ENCODE peak calls at places on chromosome 11, in five cellular contexts. A is Karpas-422; R is aorta; C is gastrocnemius medialis; B is CD8-positive, alpha-beta T cell. Z is an unnamed sample.

GRCh38 chr11:15118431-15118830 is 3.7 kb downstream of the INSC start:
- DNase-seq in A (no peak), R (no peak), C (no peak), B (no peak), Z (no peak)

GRCh38 chr11:30316237-30316636 is 6.7 kb upstream of the ARL14EP start:
- DNase-seq in A (no peak), R (no peak), C (no peak), B (no peak), Z (no peak)

GRCh38 chr11:606245-606644 is 9.5 kb downstream of the IRF7 start:
- DNase-seq in A (no peak), R (no peak), C (no peak), B (no peak), Z (no peak)

GRCh38 chr11:132284048-132284447 is 913.6 kb downstream of the NTM start:
- DNase-seq in A (no peak), R (no peak), C (no peak), B (no peak), Z (no peak)

GRCh38 chr11:69172674-69173073 is 16.9 kb downstream of the SMIM38 start:
- DNase-seq in A (peak; percentile 72), R (peak; percentile 1), C (no peak), B (no peak), Z (no peak)

GRCh38 chr11:64058494-64058893 is 22.8 kb downstream of the FLRT1 start:
- DNase-seq in A (no peak), R (no peak), C (no peak), B (no peak), Z (no peak)

GRCh38 chr11:6320411-6321207 is at the start of gene CAVIN3:
- DNase-seq in A (no peak), R (peak; percentile 96), C (peak; percentile 66), B (no peak), Z (no peak)

GRCh38 chr11:109795234-109795633 is 298.0 kb upstream of the ZC3H12C start:
- DNase-seq in A (no peak), R (no peak), C (no peak), B (no peak), Z (no peak)

GRCh38 chr11:57425565-57426438 is 1.1 kb downstream of the SLC43A3 start:
- DNase-seq in A (no peak), R (peak; percentile 79), C (peak; percentile 63), B (no peak), Z (no peak)

GRCh38 chr11:46489668-46490560 is 98.3 kb upstream of the CHRM4 start:
- DNase-seq in A (peak; percentile 84), R (no peak), C (no peak), B (peak; percentile 5), Z (peak; percentile 18)

GRCh38 chr11:79762271-79762935 is 321.6 kb upstream of the TENM4 start:
- DNase-seq in A (peak; percentile 61), R (no peak), C (no peak), B (no peak), Z (no peak)

GRCh38 chr11:61334434-61335354 is 1.7 kb downstream of the TKFC start:
- DNase-seq in A (peak; percentile 41), R (no peak), C (no peak), B (no peak), Z (no peak)

GRCh38 chr11:92709329-92709728 is 260.1 kb upstream of the MTNR1B start:
- DNase-seq in A (no peak), R (no peak), C (no peak), B (no peak), Z (no peak)

GRCh38 chr11:60634151-60634550 is 65.3 kb upstream of the MS4A8 start:
- DNase-seq in A (peak; percentile 81), R (no peak), C (no peak), B (no peak), Z (peak; percentile 27)

GRCh38 chr11:12418019-12418611 is 40.7 kb downstream of the PARVA start:
- DNase-seq in A (no peak), R (no peak), C (no peak), B (no peak), Z (no peak)

GRCh38 chr11:36420025-36420424 is 90.0 kb downstream of the TRAF6 start:
- DNase-seq in A (no peak), R (no peak), C (no peak), B (no peak), Z (no peak)

GRCh38 chr11:73318501-73319011 is 10.5 kb downstream of the ARHGEF17 start:
- DNase-seq in A (no peak), R (no peak), C (no peak), B (no peak), Z (no peak)
- H3K27ac ChIP-seq in A (no peak overlapping the region), R (peak overlapping the region; percentile 57), C (peak overlapping the region; percentile 47), B (no peak overlapping the region), Z (no peak overlapping the region)

DNA sequence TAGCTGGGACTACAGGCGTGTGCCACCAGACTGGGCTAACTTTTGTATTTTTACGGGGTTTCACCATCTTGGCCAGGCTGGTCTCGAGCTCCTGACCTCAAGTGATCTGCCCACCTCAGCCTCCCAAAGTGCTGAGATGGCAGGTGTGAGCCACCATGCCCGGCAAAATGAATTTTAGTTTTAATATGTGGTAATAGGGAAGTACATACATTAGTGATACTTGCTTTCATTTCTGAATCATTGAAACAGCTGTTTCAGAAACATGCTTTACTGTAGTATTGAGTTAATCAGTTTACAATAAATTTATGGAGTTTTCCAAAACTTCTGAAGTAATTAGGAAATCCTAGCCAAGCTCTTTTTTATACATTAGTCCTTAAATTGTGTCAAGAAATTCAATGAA is 15.6 kb downstream of the PCF11 start:
- DNase-seq in A (no peak), R (no peak), C (no peak), B (no peak), Z (no peak)
- H3K4me1 ChIP-seq in A (peaks cover 49% of the 10 kb centered on the region), R (peaks cover 3% of the 10 kb centered on the region), C (peaks cover 43% of the 10 kb centered on the region), B (peaks cover 75% of the 10 kb centered on the region), Z (no peaks in the 10 kb centered on the region)

GRCh38 chr11:119357069-119357468 is 10.6 kb upstream of the MFRP start:
- DNase-seq in A (no peak), R (no peak), C (peak; percentile 31), B (no peak), Z (no peak)
- H3K4me3 ChIP-seq in A (no peak overlapping the region), R (no peak overlapping the region), C (peak overlapping the region; percentile 51), B (peak overlapping the region; percentile 96), Z (no peak overlapping the region)

DNA sequence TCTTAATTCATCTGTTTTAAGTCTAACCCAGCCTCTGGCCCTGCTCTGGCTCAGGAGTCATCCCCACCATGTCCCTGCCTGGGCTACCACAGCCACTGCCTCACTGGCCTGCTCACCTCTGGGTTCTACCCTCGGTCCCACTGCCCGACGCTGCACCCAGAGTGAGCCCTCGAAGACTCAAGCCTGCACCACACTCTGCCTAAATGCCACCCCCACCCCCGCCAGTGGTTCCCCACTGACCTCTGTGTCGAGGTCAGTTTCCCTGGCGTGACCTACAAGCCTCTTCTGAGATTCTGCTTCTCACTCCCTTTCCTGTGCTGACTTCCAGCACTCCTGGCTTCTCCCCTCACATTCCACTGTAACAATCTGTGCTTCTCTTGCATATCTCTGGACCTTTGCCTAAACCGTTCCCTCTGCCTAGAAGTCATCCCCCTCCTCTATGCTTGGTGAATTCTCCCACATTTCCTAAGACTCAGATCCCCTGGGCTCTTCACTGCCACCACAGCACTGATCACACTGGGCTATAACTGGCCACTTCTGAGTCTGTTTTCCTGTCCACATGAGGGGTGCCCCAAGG is 12.5 kb upstream of the PDE2A start:
- DNase-seq in A (no peak), R (no peak), C (no peak), B (no peak), Z (no peak)
- H3K27ac ChIP-seq in A (no peak overlapping the region), R (no peak overlapping the region), C (no peak overlapping the region), B (no peak overlapping the region), Z (no peak overlapping the region)

GRCh38 chr11:128458316-128458715 is 129.0 kb downstream of the ETS1 start:
- DNase-seq in A (no peak), R (no peak), C (no peak), B (no peak), Z (no peak)
- H3K4me1 ChIP-seq in A (peaks cover 43% of the 10 kb centered on the region), R (peaks cover 3% of the 10 kb centered on the region), C (peaks cover 2% of the 10 kb centered on the region), B (peaks cover 53% of the 10 kb centered on the region), Z (no peaks in the 10 kb centered on the region)

Z was measured in iPS DF 6.9.